ENCODE peak calls at places on chromosomes 6 and 20, in five cellular contexts. One of them, this sample, is unnamed.

GRCh38 chr6:64680446-64680845 is 1026.6 kb downstream of the EYS start:
- DNase-seq in GDM1: no peak
- DNase-seq in NCI-H1092 treated with DMSO at 0.1 percent for 48 hours: no peak
- DNase-seq in transverse colon: no peak
- DNase-seq in mucosa of gallbladder: no peak
- DNase-seq in this sample: peak; percentile 52

GRCh38 chr6:36599791-36600209 is 5.6 kb downstream of the SRSF3 start:
- DNase-seq in mucosa of gallbladder: no peak
- DNase-seq in NCI-H1092 treated with DMSO at 0.1 percent for 48 hours: no peak
- DNase-seq in GDM1: no peak
- DNase-seq in transverse colon: no peak
- DNase-seq in this sample: peak; percentile 51

GRCh38 chr6:149451361-149452061 is 33.3 kb downstream of the ZC3H12D start:
- DNase-seq in transverse colon: peak; percentile 82
- DNase-seq in NCI-H1092 treated with DMSO at 0.1 percent for 48 hours: no peak
- DNase-seq in GDM1: no peak
- DNase-seq in mucosa of gallbladder: no peak
- DNase-seq in this sample: no peak

GRCh38 chr6:148501178-148501590 is 158.5 kb downstream of the SASH1 start:
- DNase-seq in NCI-H1092 treated with DMSO at 0.1 percent for 48 hours: no peak
- DNase-seq in mucosa of gallbladder: no peak
- DNase-seq in transverse colon: peak; percentile 31
- DNase-seq in GDM1: no peak
- DNase-seq in this sample: peak; percentile 78

GRCh38 chr6:128358111-128358780 is 162.2 kb downstream of the PTPRK start:
- DNase-seq in transverse colon: no peak
- DNase-seq in mucosa of gallbladder: no peak
- DNase-seq in NCI-H1092 treated with DMSO at 0.1 percent for 48 hours: no peak
- DNase-seq in GDM1: no peak
- DNase-seq in this sample: peak; percentile 8

GRCh38 chr6:145373826-145374225 is 361.5 kb downstream of the EPM2A start:
- DNase-seq in transverse colon: no peak
- DNase-seq in mucosa of gallbladder: no peak
- DNase-seq in GDM1: no peak
- DNase-seq in NCI-H1092 treated with DMSO at 0.1 percent for 48 hours: no peak
- DNase-seq in this sample: no peak

GRCh38 chr6:6764764-6765434 is 176.4 kb downstream of the LY86 start:
- DNase-seq in NCI-H1092 treated with DMSO at 0.1 percent for 48 hours: no peak
- DNase-seq in transverse colon: no peak
- DNase-seq in GDM1: no peak
- DNase-seq in mucosa of gallbladder: no peak
- DNase-seq in this sample: no peak

GRCh38 chr6:1716845-1717244 is 107.1 kb downstream of the FOXC1 start:
- DNase-seq in NCI-H1092 treated with DMSO at 0.1 percent for 48 hours: no peak
- DNase-seq in transverse colon: no peak
- DNase-seq in GDM1: no peak
- DNase-seq in mucosa of gallbladder: no peak
- DNase-seq in this sample: no peak

GRCh38 chr20:47198254-47198671 is 158.2 kb downstream of the ZMYND8 start:
- DNase-seq in NCI-H1092 treated with DMSO at 0.1 percent for 48 hours: no peak
- DNase-seq in GDM1: no peak
- DNase-seq in mucosa of gallbladder: no peak
- DNase-seq in transverse colon: no peak
- DNase-seq in this sample: peak; percentile 78

GRCh38 chr6:30196376-30196775 is 16.8 kb downstream of the TRIM26 start:
- DNase-seq in mucosa of gallbladder: no peak
- DNase-seq in NCI-H1092 treated with DMSO at 0.1 percent for 48 hours: no peak
- DNase-seq in transverse colon: no peak
- DNase-seq in GDM1: no peak
- DNase-seq in this sample: no peak

GRCh38 chr6:43282636-43283513 is 15.2 kb upstream of the SLC22A7 start:
- DNase-seq in GDM1: no peak
- DNase-seq in NCI-H1092 treated with DMSO at 0.1 percent for 48 hours: no peak
- DNase-seq in transverse colon: no peak
- DNase-seq in mucosa of gallbladder: no peak
- DNase-seq in this sample: no peak

This sample was measured in mammary epithelial cell.